ENCODE peak calls at places on chromosomes 3 and 15, in ten cellular contexts. Y, I, N, Q, S, W, Z, G, J and M are unnamed samples.

GRCh38 chr3:79369306-79369705 is 398.5 kb downstream of the ROBO1 start:
- DNase-seq in Y (no peak), I (no peak), N (no peak), Q (peak), S (no peak), W (no peak), Z (no peak), G (no peak), J (no peak), M (no peak)

GRCh38 chr3:16511561-16512434 is 1.7 kb downstream of the RFTN1 start:
- DNase-seq in Y (peak), I (no peak), N (peak), Q (peak), S (peak), W (peak), Z (no peak), G (peak), J (no peak), M (peak)

GRCh38 chr15:66862111-66862815 is 160.2 kb downstream of the SMAD6 start:
- DNase-seq in Y (no peak), I (no peak), N (no peak), Q (peak), S (no peak), W (no peak), Z (no peak), G (no peak), J (no peak), M (no peak)

GRCh38 chr15:68333775-68334470 is 56.4 kb downstream of the FEM1B start:
- DNase-seq in Y (no peak), I (no peak), N (peak), Q (peak), S (peak), W (no peak), Z (no peak), G (no peak), J (no peak), M (no peak)

GRCh38 chr3:13524979-13525669 is 23.8 kb upstream of the FBLN2 start:
- DNase-seq in Y (no peak), I (no peak), N (no peak), Q (no peak), S (no peak), W (no peak), Z (no peak), G (no peak), J (no peak), M (no peak)

GRCh38 chr3:21718161-21718765 is 32.7 kb downstream of the ZNF385D start:
- DNase-seq in Y (no peak), I (no peak), N (peak), Q (peak), S (no peak), W (no peak), Z (peak), G (no peak), J (no peak), M (no peak)

GRCh38 chr3:69527498-69527897 is 141.6 kb upstream of the FRMD4B start:
- DNase-seq in Y (no peak), I (no peak), N (no peak), Q (no peak), S (no peak), W (no peak), Z (no peak), G (no peak), J (no peak), M (no peak)

GRCh38 chr3:142278451-142278850 is 53.1 kb upstream of the GK5 start:
- DNase-seq in Y (no peak), I (no peak), N (no peak), Q (peak), S (no peak), W (no peak), Z (no peak), G (no peak), J (no peak), M (no peak)

GRCh38 chr15:42215854-42216829 is 8.0 kb upstream of the VPS39 start:
- DNase-seq in Y (no peak), I (no peak), N (no peak), Q (no peak), S (no peak), W (no peak), Z (no peak), G (no peak), J (no peak), M (no peak)